ENCODE peak calls at places on chromosomes 2 and 18, in five cellular contexts. I, O, N, C and F are unnamed samples.

GRCh38 chr2:220393717-220394116 is 766.3 kb downstream of the SLC4A3 start:
- DNase-seq in I (no peak), O (no peak), N (no peak), C (no peak), F (no peak)

GRCh38 chr2:56288863-56289580 is 105.2 kb downstream of the CCDC85A start:
- DNase-seq in I (no peak), O (no peak), N (no peak), C (no peak), F (no peak)

GRCh38 chr18:56517761-56518160 is 120.6 kb downstream of the TXNL1 start:
- DNase-seq in I (no peak), O (no peak), N (no peak), C (no peak), F (no peak)

GRCh38 chr2:110104025-110104771 is 11.4 kb downstream of the MALL start:
- DNase-seq in I (no peak), O (no peak), N (peak; percentile 23), C (no peak), F (no peak)

GRCh38 chr2:51441786-51442185 is 409.9 kb upstream of the NRXN1 start:
- DNase-seq in I (no peak), O (peak; percentile 28), N (no peak), C (no peak), F (no peak)

GRCh38 chr2:441258-442023 is 153.6 kb upstream of the ALKAL2 start:
- DNase-seq in I (no peak), O (no peak), N (no peak), C (no peak), F (no peak)

GRCh38 chr2:226692521-226693126 is 107.0 kb downstream of the IRS1 start:
- DNase-seq in I (no peak), O (no peak), N (no peak), C (no peak), F (no peak)

GRCh38 chr18:1018211-1018651 is 113.6 kb downstream of the ADCYAP1 start:
- DNase-seq in I (no peak), O (no peak), N (no peak), C (peak; percentile 51), F (peak; percentile 84)

GRCh38 chr18:22032392-22032961 is 136.9 kb upstream of the GATA6 start:
- DNase-seq in I (peak; percentile 29), O (peak; percentile 63), N (peak; percentile 72), C (peak; percentile 40), F (no peak)

GRCh38 chr2:105241443-105241842 is at the start of gene GPR45:
- DNase-seq in I (no peak), O (no peak), N (no peak), C (no peak), F (no peak)
- H3K27ac ChIP-seq in I (no peak within 1 kb of the TSS), O (no peak within 1 kb of the TSS), N (no peak within 1 kb of the TSS), C (no peak within 1 kb of the TSS), F (no peak within 1 kb of the TSS)

GRCh38 chr18:48580066-48580465 is 41.2 kb downstream of the CTIF start:
- DNase-seq in I (no peak), O (no peak), N (no peak), C (no peak), F (no peak)

GRCh38 chr18:48577478-48578190 is 38.8 kb downstream of the CTIF start:
- DNase-seq in I (no peak), O (no peak), N (no peak), C (no peak), F (no peak)

GRCh38 chr18:48576454-48576766 is 37.6 kb downstream of the CTIF start:
- DNase-seq in I (no peak), O (no peak), N (no peak), C (no peak), F (no peak)

GRCh38 chr18:48575658-48576453 is 37.0 kb downstream of the CTIF start:
- DNase-seq in I (no peak), O (no peak), N (no peak), C (no peak), F (peak; percentile 65)

DNA sequence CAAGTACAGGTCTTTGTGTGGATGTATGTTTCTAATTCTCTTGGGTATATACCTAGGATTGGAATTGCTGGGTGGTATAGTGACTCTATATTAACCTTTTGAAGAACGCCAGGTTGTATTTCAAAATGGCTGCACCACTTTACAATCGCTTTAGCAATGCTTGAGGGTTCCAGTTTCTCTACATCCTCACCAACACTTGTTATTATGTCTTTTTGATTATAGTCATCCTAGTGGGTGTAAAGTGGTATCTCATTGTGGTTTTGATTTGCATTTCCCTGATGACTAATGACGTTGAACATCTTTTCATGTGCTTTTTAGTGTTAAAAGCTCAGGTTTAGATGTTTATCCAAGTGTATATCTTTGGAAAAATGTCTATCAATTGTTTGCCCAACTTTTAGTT is 39.5 kb downstream of the CTIF start:
- DNase-seq in I (no peak), O (no peak), N (no peak), C (no peak), F (no peak)
- H3K4me1 ChIP-seq in I (peaks cover 6% of the 10 kb centered on the region), O (no peaks in the 10 kb centered on the region), N (peaks cover 18% of the 10 kb centered on the region), C (no peaks in the 10 kb centered on the region), F (peaks cover 17% of the 10 kb centered on the region)

DNA sequence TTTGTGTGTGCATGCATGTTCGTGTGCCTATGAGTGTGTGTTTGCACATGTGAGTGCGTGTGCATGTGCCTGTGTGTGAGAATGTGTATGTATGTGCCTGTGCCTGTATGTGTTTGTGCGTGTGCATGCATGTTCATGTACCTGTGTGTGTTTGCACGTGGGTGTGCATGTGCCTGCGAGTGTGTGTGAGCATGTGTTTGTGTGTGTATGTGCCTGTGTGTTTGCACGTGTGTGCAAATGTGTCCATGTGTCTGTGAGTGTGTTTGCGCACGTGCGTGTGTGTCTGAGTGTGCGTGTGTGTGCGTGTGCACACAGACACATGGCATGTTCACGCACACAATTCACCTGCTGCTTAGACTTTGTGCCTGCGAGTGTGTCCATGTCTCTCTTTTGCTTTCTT is 853.5 kb upstream of the SALL3 start:
- DNase-seq in I (no peak), O (no peak), N (no peak), C (no peak), F (no peak)
- H3K9me3 ChIP-seq in I (no peaks in the 10 kb centered on the region), O (peaks cover 5% of the 10 kb centered on the region), N (no peaks in the 10 kb centered on the region), C (peaks cover 7% of the 10 kb centered on the region), F (no peaks in the 10 kb centered on the region)

DNA sequence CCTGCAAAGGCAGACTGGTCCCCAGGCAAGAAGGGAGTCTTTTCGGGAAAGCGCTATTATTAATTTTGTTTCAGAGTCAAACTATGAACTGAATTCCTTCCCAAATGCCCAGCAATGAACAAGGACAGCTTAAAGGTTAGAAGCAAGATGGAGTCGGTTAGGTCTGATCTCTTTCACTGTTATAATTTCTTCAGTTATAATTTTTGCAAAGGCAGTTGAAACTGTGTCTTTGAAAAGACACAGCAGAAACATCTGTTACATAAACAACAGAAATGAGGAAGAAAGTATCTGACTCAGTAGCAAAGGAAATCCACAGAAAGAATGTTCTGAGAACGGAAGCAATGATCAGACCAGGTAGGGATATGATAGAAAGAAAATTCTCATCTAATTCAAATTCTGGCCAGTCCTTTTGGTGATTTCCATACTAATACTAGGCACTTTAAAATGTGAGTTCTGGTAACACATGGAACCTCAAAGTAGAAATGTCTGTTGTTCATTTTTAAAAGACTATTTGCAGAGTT is 5.2 kb upstream of the RMC1 start:
- DNase-seq in I (no peak), O (no peak), N (no peak), C (no peak), F (no peak)
- H3K27ac ChIP-seq in I (no peak overlapping the region), O (no peak overlapping the region), N (no peak overlapping the region), C (no peak overlapping the region), F (no peak overlapping the region)

GRCh38 chr2:160321025-160321424 is 121.0 kb upstream of the ITGB6 start:
- DNase-seq in I (no peak), O (no peak), N (no peak), C (no peak), F (no peak)
- H3K4me1 ChIP-seq in I (peaks cover 7% of the 10 kb centered on the region), O (peaks cover 8% of the 10 kb centered on the region), N (peaks cover 3% of the 10 kb centered on the region), C (peaks cover 6% of the 10 kb centered on the region), F (no peaks in the 10 kb centered on the region)

GRCh38 chr2:218005028-218005427 is 2.2 kb upstream of the TNS1 start:
- DNase-seq in I (no peak), O (no peak), N (no peak), C (no peak), F (no peak)
- H3K9me3 ChIP-seq in I (no peaks in the 10 kb centered on the region), O (no peaks in the 10 kb centered on the region), N (no peaks in the 10 kb centered on the region), C (no peaks in the 10 kb centered on the region), F (no peaks in the 10 kb centered on the region)

DNA sequence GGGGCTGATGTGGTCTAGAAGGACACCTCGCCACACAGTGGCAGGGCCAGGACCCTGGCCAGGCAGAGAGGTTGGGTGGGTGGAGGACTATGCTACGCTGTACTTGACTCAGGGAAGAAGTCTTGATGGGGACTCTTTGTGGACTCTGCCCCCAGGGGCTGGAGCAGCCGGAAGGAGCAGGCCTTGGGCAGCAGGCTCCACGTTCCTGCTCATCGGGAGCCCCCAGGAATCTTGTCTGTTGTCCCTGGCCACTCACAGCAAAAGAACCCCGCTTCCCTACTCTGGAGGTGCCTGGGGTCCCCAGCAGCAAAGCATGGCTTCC is 79.0 kb downstream of the POLR1A start:
- DNase-seq in I (no peak), O (no peak), N (no peak), C (no peak), F (no peak)
- H3K27ac ChIP-seq in I (peak overlapping the region; percentile 55), O (no peak overlapping the region), N (no peak overlapping the region), C (no peak overlapping the region), F (peak overlapping the region; percentile 85)

DNA sequence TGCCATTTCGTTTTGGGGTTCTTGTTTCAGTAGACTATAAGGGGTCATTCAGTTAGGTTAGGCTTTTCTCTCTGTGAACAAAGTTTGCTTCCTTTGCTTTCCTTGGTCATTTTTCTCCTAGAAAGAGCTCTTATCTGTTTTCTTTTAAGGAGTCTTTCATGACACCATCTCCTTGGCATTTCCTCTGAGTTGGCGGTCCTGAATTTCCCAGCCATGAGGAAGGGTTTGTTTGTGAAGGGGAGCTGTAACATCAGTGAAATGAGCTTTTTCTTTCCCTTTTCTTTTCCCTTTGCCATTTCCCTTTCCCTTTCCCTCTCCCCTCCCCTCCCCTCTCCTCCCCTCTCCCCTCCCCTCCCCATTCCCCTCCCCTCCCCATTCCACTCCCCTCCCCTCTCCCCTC is 61.7 kb downstream of the MAP4K4 start:
- DNase-seq in I (peak; percentile 46), O (peak; percentile 95), N (no peak), C (peak; percentile 95), F (no peak)
- H3K4me1 ChIP-seq in I (peaks cover 10% of the 10 kb centered on the region), O (peaks cover 41% of the 10 kb centered on the region), N (peaks cover 17% of the 10 kb centered on the region), C (peaks cover 25% of the 10 kb centered on the region), F (peaks cover 36% of the 10 kb centered on the region)

GRCh38 chr18:13849791-13850190 is 25.8 kb downstream of the MC5R start:
- DNase-seq in I (no peak), O (no peak), N (no peak), C (no peak), F (no peak)
- H3K9me3 ChIP-seq in I (no peaks in the 10 kb centered on the region), O (peaks cover 2% of the 10 kb centered on the region), N (no peaks in the 10 kb centered on the region), C (no peaks in the 10 kb centered on the region), F (no peaks in the 10 kb centered on the region)